ENCODE peak calls at places on chromosomes 5 and 9, in four cellular contexts. One of them, this sample, is unnamed.

GRCh38 chr9:129193655-129194054 is 15.6 kb upstream of the IER5L start:
- DNase-seq in H1: no peak
- DNase-seq in upper lobe of left lung: no peak
- DNase-seq in ovary: no peak
- DNase-seq in this sample: no peak

GRCh38 chr5:157564149-157564711 is 11.3 kb downstream of the ADAM19 start:
- DNase-seq in H1: no peak
- DNase-seq in upper lobe of left lung: no peak
- DNase-seq in ovary: no peak
- DNase-seq in this sample: no peak

GRCh38 chr5:139065296-139065695 is 132.9 kb downstream of the SIL1 start:
- DNase-seq in H1: no peak
- DNase-seq in upper lobe of left lung: no peak
- DNase-seq in ovary: no peak
- DNase-seq in this sample: no peak

GRCh38 chr5:102152906-102153787 is 142.9 kb downstream of the SLCO4C1 start:
- DNase-seq in H1: no peak
- DNase-seq in upper lobe of left lung: no peak
- DNase-seq in ovary: no peak
- DNase-seq in this sample: no peak

GRCh38 chr9:99999797-100000196 is 93.3 kb downstream of the STX17 start:
- DNase-seq in H1: no peak
- DNase-seq in upper lobe of left lung: no peak
- DNase-seq in ovary: no peak
- DNase-seq in this sample: no peak

GRCh38 chr9:87685871-87686519 is 39.9 kb upstream of the CTSL start:
- DNase-seq in H1: no peak
- DNase-seq in upper lobe of left lung: peak
- DNase-seq in ovary: no peak
- DNase-seq in this sample: no peak

GRCh38 chr5:124997186-124997893 is 250.9 kb upstream of the ZNF608 start:
- DNase-seq in H1: no peak
- DNase-seq in upper lobe of left lung: no peak
- DNase-seq in ovary: no peak
- DNase-seq in this sample: no peak

GRCh38 chr9:122819791-122820489 is 8.4 kb downstream of the PDCL start:
- DNase-seq in H1: no peak
- DNase-seq in upper lobe of left lung: no peak
- DNase-seq in ovary: no peak
- DNase-seq in this sample: no peak

GRCh38 chr9:106954562-106954961 is 91.6 kb downstream of the ZNF462 start:
- DNase-seq in H1: no peak
- DNase-seq in upper lobe of left lung: no peak
- DNase-seq in ovary: no peak
- DNase-seq in this sample: no peak

GRCh38 chr9:119451426-119451825 is 82.2 kb upstream of the BRINP1 start:
- DNase-seq in H1: no peak
- DNase-seq in upper lobe of left lung: no peak
- DNase-seq in ovary: no peak
- DNase-seq in this sample: no peak

GRCh38 chr9:114611516-114612271 is 603 bp downstream of the TMEM268 start:
- DNase-seq in H1: no peak
- DNase-seq in upper lobe of left lung: peak
- DNase-seq in ovary: peak
- DNase-seq in this sample: peak

GRCh38 chr5:83035373-83036170 is 41.6 kb downstream of the TMEM167A start:
- DNase-seq in H1: no peak
- DNase-seq in upper lobe of left lung: no peak
- DNase-seq in ovary: no peak
- DNase-seq in this sample: no peak

DNA sequence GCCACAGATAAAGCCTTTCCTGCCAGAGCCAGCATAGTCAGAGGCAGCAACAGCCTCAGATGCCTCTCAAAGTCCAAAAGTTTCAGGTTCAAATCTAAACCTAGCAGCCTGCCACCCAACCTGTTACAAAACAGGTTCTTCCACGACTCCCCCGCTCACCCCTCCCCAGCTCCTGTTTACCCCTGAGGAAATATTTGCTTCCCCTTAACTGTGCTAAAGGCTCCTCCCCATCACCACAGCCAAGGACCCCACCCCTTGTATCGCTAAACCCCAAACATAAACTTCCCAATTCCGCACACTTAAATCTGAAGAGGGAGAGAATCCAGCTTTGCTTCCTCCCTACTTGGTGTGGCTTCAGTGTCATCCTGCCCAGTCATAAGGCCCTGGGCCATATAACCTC is 15.4 kb upstream of the VDAC1 start:
- DNase-seq in H1: no peak
- DNase-seq in upper lobe of left lung: no peak
- DNase-seq in ovary: no peak
- DNase-seq in this sample: no peak
- TF ChIP-seq POLR2A in H1: no peak
- TF ChIP-seq POLR2A in upper lobe of left lung: no peak
- TF ChIP-seq POLR2A in ovary: no peak
- TF ChIP-seq POLR2A in this sample: no peak

DNA sequence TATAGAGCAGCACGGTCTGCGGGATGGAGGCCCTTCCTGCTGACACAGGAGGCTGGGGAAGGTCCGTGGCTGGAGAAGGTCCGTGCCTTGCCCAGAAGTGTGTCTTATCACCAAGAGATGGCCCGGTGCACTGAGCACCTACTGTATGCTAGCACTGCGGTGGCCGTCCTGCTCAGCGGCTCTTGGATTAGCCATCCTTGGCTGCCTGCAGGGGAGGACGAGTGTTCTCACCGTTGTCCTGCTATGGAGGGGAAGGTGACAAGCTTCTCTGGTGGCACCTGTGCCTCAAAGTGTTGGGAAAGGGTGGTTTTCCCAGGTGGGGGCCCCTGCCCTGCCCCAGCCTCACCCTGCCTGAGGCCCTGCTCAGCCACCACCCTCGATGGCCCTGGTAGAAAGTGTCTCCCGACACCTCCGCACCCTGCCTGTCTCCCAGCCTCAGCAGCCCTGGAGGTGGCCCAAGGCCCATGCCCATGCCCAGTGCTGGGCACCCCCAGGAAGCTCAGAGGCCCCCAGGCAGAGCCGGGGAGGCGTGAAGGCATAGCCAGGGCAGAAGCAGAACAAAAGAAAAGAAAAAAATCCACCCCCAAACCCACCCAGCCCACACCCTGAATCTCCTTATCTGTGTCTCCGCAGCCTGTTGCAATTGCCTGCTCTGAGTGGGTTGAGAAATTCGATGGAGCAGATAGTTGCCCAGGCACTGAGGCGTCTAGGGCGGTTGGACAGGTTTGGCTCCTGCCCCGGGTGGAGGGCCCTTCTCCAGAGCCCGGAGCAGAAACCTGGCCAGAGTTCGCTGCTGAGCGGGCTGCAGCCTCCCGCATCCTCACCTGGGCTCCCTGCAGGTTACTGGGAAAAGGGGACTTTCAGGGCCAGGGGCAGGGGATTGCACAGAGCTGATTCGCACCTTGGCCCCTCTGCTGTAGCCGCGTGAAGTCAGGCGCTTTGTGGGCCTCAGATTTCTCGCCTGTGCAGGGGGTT is 30.5 kb downstream of the RXRA start:
- DNase-seq in H1: no peak
- DNase-seq in upper lobe of left lung: peak
- DNase-seq in ovary: no peak
- DNase-seq in this sample: no peak
- H3K27ac ChIP-seq in H1: no peak
- H3K27ac ChIP-seq in upper lobe of left lung: peak
- H3K27ac ChIP-seq in ovary: no peak
- H3K27ac ChIP-seq in this sample: peak

DNA sequence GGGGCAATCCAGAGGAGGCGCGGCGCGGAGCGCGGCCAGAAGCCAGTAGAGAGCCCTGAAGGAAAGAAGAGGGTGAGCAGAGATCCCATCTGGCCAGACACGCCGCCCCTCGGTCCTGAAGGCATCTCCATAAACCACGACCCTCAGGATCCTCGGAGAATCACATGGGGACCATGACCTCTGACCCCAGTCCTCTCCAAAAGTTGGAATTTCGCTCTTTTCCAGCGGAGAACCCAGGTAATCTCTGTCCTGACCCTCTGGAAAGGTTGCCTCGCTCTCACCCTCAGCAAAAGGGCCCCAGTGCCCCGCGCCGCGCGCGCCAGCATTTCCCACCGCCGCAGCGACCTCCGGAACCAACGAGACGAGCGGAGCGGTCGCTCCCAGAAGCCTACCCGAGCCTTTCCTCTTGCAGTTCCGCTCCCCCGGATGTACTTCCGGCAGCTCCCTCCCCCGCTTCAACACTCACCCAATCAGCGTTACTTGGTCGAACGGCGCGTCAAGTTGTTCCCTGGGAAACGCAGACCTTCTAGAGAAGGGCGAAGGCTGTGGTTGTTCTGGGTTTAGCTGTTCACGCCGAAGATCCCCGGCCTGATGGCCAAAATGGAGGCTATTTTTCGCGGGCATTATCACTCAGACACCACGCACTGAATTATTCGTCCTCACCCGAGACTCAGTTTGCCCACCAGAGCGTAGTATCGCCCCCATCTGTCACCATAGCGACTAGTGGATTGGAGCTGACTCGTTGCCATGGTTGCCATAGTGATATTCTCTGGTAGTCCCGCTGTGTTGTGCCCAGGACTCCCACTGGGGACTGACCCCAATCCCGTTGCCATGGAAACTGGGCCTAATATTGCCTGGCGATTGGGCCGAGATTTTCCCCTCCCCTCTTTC is at the start of gene STOML2:
- DNase-seq in H1: peak
- DNase-seq in upper lobe of left lung: peak
- DNase-seq in ovary: peak
- DNase-seq in this sample: peak
- TF ChIP-seq POLR2A in H1: peak
- TF ChIP-seq POLR2A in upper lobe of left lung: peak
- TF ChIP-seq POLR2A in ovary: peak
- TF ChIP-seq POLR2A in this sample: peak

DNA sequence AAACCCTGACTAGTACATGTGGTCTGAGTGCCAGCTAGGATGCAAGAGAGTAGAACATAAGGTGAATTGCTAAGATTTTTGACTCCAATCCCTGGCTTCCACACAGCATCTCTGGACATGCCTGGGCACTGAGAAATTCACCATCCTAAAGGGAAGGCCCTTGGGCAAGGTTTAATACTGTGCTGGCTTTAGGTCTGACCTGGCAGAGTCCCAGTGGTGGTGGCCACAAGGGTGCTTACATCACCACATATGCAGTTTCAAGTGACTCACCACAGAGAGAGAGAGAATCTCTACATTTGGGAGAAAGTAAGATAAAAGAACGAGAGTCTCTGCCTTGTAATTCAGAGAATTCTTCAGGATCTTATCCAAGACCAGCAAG is 661.6 kb upstream of the C9orf72 start:
- DNase-seq in H1: peak
- DNase-seq in upper lobe of left lung: no peak
- DNase-seq in ovary: no peak
- DNase-seq in this sample: no peak
- H3K27ac ChIP-seq in H1: no peak
- H3K27ac ChIP-seq in upper lobe of left lung: no peak
- H3K27ac ChIP-seq in ovary: no peak
- H3K27ac ChIP-seq in this sample: no peak

GRCh38 chr5:34047147-34047546 is 4.1 kb upstream of the C1QTNF3 start:
- DNase-seq in H1: no peak
- DNase-seq in upper lobe of left lung: no peak
- DNase-seq in ovary: no peak
- DNase-seq in this sample: no peak
- TF ChIP-seq POLR2A in H1: no peak
- TF ChIP-seq POLR2A in upper lobe of left lung: no peak
- TF ChIP-seq POLR2A in ovary: no peak
- TF ChIP-seq POLR2A in this sample: no peak

GRCh38 chr5:180628827-180629702 is 20.3 kb downstream of the FLT4 start:
- DNase-seq in H1: no peak
- DNase-seq in upper lobe of left lung: no peak
- DNase-seq in ovary: no peak
- DNase-seq in this sample: no peak

GRCh38 chr5:180628211-180628610 is 21.2 kb downstream of the FLT4 start:
- DNase-seq in H1: no peak
- DNase-seq in upper lobe of left lung: no peak
- DNase-seq in ovary: no peak
- DNase-seq in this sample: no peak

GRCh38 chr5:180626661-180627385 is 22.6 kb downstream of the FLT4 start:
- DNase-seq in H1: no peak
- DNase-seq in upper lobe of left lung: no peak
- DNase-seq in ovary: no peak
- DNase-seq in this sample: no peak

GRCh38 chr5:180625791-180626660 is 23.4 kb downstream of the FLT4 start:
- DNase-seq in H1: no peak
- DNase-seq in upper lobe of left lung: no peak
- DNase-seq in ovary: no peak
- DNase-seq in this sample: no peak

GRCh38 chr5:180627386-180628120 is 21.8 kb downstream of the FLT4 start:
- DNase-seq in H1: no peak
- DNase-seq in upper lobe of left lung: no peak
- DNase-seq in ovary: no peak
- DNase-seq in this sample: no peak
- H3K27ac ChIP-seq in H1: no peak
- H3K27ac ChIP-seq in upper lobe of left lung: no peak
- H3K27ac ChIP-seq in ovary: no peak
- H3K27ac ChIP-seq in this sample: no peak

DNA sequence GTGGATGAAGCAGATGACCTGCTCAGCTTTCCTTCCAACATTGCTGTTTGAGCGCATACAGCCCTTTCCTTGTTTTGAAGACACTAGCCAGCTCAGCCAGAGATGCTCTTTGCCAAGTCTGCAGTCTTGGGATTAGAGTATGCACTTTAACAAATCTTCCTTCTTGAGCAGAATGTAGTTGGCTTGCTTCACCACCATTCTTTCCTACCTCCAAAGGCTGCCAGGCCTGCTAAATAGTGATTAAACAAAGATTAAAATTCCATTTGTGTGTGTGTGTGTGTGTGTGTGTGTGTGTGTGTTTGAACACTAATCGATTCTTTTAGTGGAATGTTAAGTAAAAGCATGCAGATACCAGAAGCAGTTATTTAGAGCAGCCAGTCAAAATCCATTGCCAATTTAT is 97.6 kb downstream of the GALNT10 start:
- DNase-seq in H1: no peak
- DNase-seq in upper lobe of left lung: no peak
- DNase-seq in ovary: peak
- DNase-seq in this sample: no peak
- TF ChIP-seq POLR2A in H1: no peak
- TF ChIP-seq POLR2A in upper lobe of left lung: no peak
- TF ChIP-seq POLR2A in ovary: no peak
- TF ChIP-seq POLR2A in this sample: no peak

DNA sequence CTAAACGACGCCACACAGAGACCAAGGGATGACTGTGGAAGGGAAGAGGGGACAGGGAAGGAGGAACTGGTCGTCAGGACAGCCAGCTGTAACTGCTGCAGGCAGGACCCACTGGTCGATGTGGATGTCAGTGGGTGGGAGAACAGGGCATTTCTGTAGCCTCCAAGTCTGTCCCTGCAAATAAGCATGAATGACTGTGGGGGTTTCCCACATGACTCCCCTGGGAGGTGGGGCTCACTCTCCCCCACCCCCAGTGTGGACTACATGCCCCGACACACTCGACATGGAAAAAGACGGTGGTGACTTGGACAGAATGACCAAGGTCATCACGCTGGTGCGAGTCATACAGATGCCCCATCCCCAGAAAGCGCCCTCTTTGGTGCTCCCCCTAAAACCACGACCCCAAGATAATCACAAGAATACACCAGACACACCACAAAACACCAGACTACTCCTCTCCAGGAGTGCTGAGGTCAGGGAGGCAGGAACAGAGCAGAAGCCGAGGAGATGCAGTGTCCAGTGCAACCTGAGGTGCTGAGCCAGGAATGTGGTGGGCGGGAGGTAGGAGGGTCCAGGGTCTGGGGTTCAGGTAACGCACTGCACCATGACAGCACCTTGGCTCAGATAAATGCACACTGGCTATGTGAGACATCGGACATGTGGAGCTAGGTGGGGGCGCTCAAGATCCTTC is 64.9 kb downstream of the SECISBP2 start:
- DNase-seq in H1: no peak
- DNase-seq in upper lobe of left lung: no peak
- DNase-seq in ovary: no peak
- DNase-seq in this sample: no peak
- H3K27ac ChIP-seq in H1: no peak
- H3K27ac ChIP-seq in upper lobe of left lung: no peak
- H3K27ac ChIP-seq in ovary: no peak
- H3K27ac ChIP-seq in this sample: no peak